ENCODE peak calls at places on chromosomes 1 and 21, in seven cellular contexts. O is M059J, D is NCI-H1694, P is activated gamma-delta T cell, U is T-cell, H is RPMI8226, J is SHP77 treated with DMSO at 0.1 percent for 48 hours. W is an unnamed sample.

GRCh38 chr1:185816460-185816859 is 82.3 kb downstream of the HMCN1 start:
- DNase-seq in H (no peak), U (no peak), D (no peak), O (peak), J (no peak), P (no peak), W (no peak)

GRCh38 chr1:63497577-63497976 is 25.4 kb downstream of the ITGB3BP start:
- DNase-seq in H (no peak), D (no peak), P (no peak), J (no peak), U (no peak), O (no peak), W (no peak)

GRCh38 chr1:96887501-96887900 is 165.9 kb downstream of the PTBP2 start:
- DNase-seq in J (no peak), D (no peak), O (no peak), P (no peak), H (no peak), U (no peak), W (no peak)

GRCh38 chr1:66980745-66981367 is 56.1 kb downstream of the MIER1 start:
- DNase-seq in O (peak), J (peak), P (no peak), H (no peak), D (peak), U (no peak), W (no peak)

GRCh38 chr1:40868051-40868723 is 6.0 kb upstream of the CITED4 start:
- DNase-seq in H (no peak), J (no peak), O (peak), D (no peak), P (no peak), U (no peak), W (no peak)

GRCh38 chr1:165860065-165860464 is 32.7 kb downstream of the UCK2 start:
- DNase-seq in O (no peak), H (no peak), U (no peak), J (no peak), P (no peak), D (no peak), W (no peak)

GRCh38 chr1:226977973-226978344 is 37.9 kb downstream of the COQ8A start:
- DNase-seq in P (no peak), D (no peak), U (no peak), O (no peak), J (no peak), H (no peak), W (no peak)

GRCh38 chr1:114075546-114076249 is 78.0 kb downstream of the SYT6 start:
- DNase-seq in D (no peak), J (no peak), U (no peak), H (no peak), P (no peak), O (no peak), W (no peak)

GRCh38 chr21:42670884-42671283 is 17.5 kb downstream of the PDE9A start:
- DNase-seq in P (no peak), D (no peak), U (no peak), H (no peak), J (no peak), O (no peak), W (no peak)

W was measured in cerebellum.